ENCODE peak calls at places on chromosomes 12 and 14, in four cellular contexts. One of them, this sample, is unnamed.

GRCh38 chr12:101941306-101942000 is 64.1 kb downstream of the DRAM1 start:
- DNase-seq in H1: no peak
- DNase-seq in SK-N-SH: no peak
- DNase-seq in K562: no peak
- DNase-seq in this sample: no peak

GRCh38 chr12:67637718-67638117 is 10.8 kb upstream of the DYRK2 start:
- DNase-seq in H1: no peak
- DNase-seq in SK-N-SH: no peak
- DNase-seq in K562: no peak
- DNase-seq in this sample: no peak

GRCh38 chr12:32497864-32498263 is 98.5 kb downstream of the FGD4 start:
- DNase-seq in H1: no peak
- DNase-seq in K562: no peak
- DNase-seq in SK-N-SH: no peak
- DNase-seq in this sample: no peak

GRCh38 chr14:103856105-103856504 is 8.7 kb upstream of the PPP1R13B start:
- DNase-seq in K562: no peak
- DNase-seq in SK-N-SH: no peak
- DNase-seq in H1: peak
- DNase-seq in this sample: peak

GRCh38 chr14:20454359-20454644 is 310 bp downstream of the OSGEP start:
- DNase-seq in SK-N-SH: no peak
- DNase-seq in H1: no peak
- DNase-seq in K562: no peak
- DNase-seq in this sample: no peak

GRCh38 chr14:92516966-92517350 is 3.4 kb downstream of the RIN3 start:
- DNase-seq in SK-N-SH: no peak
- DNase-seq in H1: no peak
- DNase-seq in K562: no peak
- DNase-seq in this sample: no peak

GRCh38 chr12:100225491-100225890 is 24.9 kb downstream of the ACTR6 start:
- DNase-seq in H1: no peak
- DNase-seq in K562: no peak
- DNase-seq in SK-N-SH: no peak
- DNase-seq in this sample: no peak

GRCh38 chr12:76310110-76310509 is 38.1 kb downstream of the BBS10 start:
- DNase-seq in SK-N-SH: no peak
- DNase-seq in K562: no peak
- DNase-seq in H1: no peak
- DNase-seq in this sample: no peak

GRCh38 chr12:556498-556897 is 96.8 kb downstream of the B4GALNT3 start:
- DNase-seq in SK-N-SH: no peak
- DNase-seq in H1: no peak
- DNase-seq in K562: no peak
- DNase-seq in this sample: no peak

GRCh38 chr12:53480425-53481107 is 18.7 kb downstream of the MAP3K12 start:
- DNase-seq in K562: no peak
- DNase-seq in SK-N-SH: no peak
- DNase-seq in H1: no peak
- DNase-seq in this sample: no peak

GRCh38 chr12:109890620-109891019 is 9.5 kb upstream of the TCHP start:
- DNase-seq in H1: no peak
- DNase-seq in SK-N-SH: no peak
- DNase-seq in K562: no peak
- DNase-seq in this sample: no peak

GRCh38 chr12:109881752-109882151 is 1.4 kb upstream of the GLTP start:
- DNase-seq in H1: no peak
- DNase-seq in SK-N-SH: no peak
- DNase-seq in K562: no peak
- DNase-seq in this sample: no peak

GRCh38 chr12:68944296-68945076 is 11.5 kb upstream of the CPM start:
- DNase-seq in H1: no peak
- DNase-seq in SK-N-SH: no peak
- DNase-seq in K562: no peak
- DNase-seq in this sample: no peak

GRCh38 chr12:128976120-128976519 is 122.8 kb downstream of the GLT1D1 start:
- DNase-seq in H1: peak
- DNase-seq in SK-N-SH: no peak
- DNase-seq in K562: peak
- DNase-seq in this sample: peak

GRCh38 chr14:31884776-31885379 is 192.2 kb upstream of the ARHGAP5 start:
- DNase-seq in SK-N-SH: no peak
- DNase-seq in H1: no peak
- DNase-seq in K562: no peak
- DNase-seq in this sample: no peak

GRCh38 chr12:28578361-28578760 is 388.1 kb downstream of the CCDC91 start:
- DNase-seq in H1: no peak
- DNase-seq in SK-N-SH: no peak
- DNase-seq in K562: no peak
- DNase-seq in this sample: no peak

GRCh38 chr12:91603060-91603459 is 420.4 kb upstream of the DCN start:
- DNase-seq in K562: no peak
- DNase-seq in SK-N-SH: no peak
- DNase-seq in H1: no peak
- DNase-seq in this sample: no peak

GRCh38 chr12:27505124-27505523 is 18.9 kb upstream of the PPFIBP1 start:
- DNase-seq in SK-N-SH: no peak
- DNase-seq in H1: no peak
- DNase-seq in K562: no peak
- DNase-seq in this sample: no peak

GRCh38 chr14:88310457-88310856 is 12.6 kb downstream of the KCNK10 start:
- DNase-seq in K562: no peak
- DNase-seq in SK-N-SH: no peak
- DNase-seq in H1: no peak
- DNase-seq in this sample: no peak

GRCh38 chr12:121514184-121514742 is 66.6 kb downstream of the KDM2B start:
- DNase-seq in SK-N-SH: peak
- DNase-seq in K562: no peak
- DNase-seq in H1: no peak
- DNase-seq in this sample: no peak

GRCh38 chr12:120584343-120585149 is 3.3 kb upstream of the POP5 start:
- DNase-seq in K562: peak
- DNase-seq in H1: peak
- DNase-seq in SK-N-SH: peak
- DNase-seq in this sample: peak

GRCh38 chr12:24835377-24835776 is 113.5 kb downstream of the BCAT1 start:
- DNase-seq in SK-N-SH: no peak
- DNase-seq in H1: no peak
- DNase-seq in K562: no peak
- DNase-seq in this sample: no peak

GRCh38 chr12:70733385-70733784 is 96.2 kb upstream of the PTPRB start:
- DNase-seq in H1: no peak
- DNase-seq in SK-N-SH: peak
- DNase-seq in K562: peak
- DNase-seq in this sample: no peak

GRCh38 chr14:53022593-53022992 is 71.7 kb upstream of the FERMT2 start:
- DNase-seq in H1: no peak
- DNase-seq in SK-N-SH: no peak
- DNase-seq in K562: no peak
- DNase-seq in this sample: no peak

GRCh38 chr14:102977475-102977874 is 55.0 kb downstream of the AMN start:
- DNase-seq in H1: no peak
- DNase-seq in K562: no peak
- DNase-seq in SK-N-SH: no peak
- DNase-seq in this sample: no peak

GRCh38 chr12:73935817-73936216 is 601.8 kb upstream of the ATXN7L3B start:
- DNase-seq in H1: no peak
- DNase-seq in SK-N-SH: no peak
- DNase-seq in K562: no peak
- DNase-seq in this sample: no peak

GRCh38 chr14:32366256-32366655 is 37.2 kb downstream of the AKAP6 start:
- DNase-seq in H1: no peak
- DNase-seq in SK-N-SH: peak
- DNase-seq in K562: no peak
- DNase-seq in this sample: no peak

DNA sequence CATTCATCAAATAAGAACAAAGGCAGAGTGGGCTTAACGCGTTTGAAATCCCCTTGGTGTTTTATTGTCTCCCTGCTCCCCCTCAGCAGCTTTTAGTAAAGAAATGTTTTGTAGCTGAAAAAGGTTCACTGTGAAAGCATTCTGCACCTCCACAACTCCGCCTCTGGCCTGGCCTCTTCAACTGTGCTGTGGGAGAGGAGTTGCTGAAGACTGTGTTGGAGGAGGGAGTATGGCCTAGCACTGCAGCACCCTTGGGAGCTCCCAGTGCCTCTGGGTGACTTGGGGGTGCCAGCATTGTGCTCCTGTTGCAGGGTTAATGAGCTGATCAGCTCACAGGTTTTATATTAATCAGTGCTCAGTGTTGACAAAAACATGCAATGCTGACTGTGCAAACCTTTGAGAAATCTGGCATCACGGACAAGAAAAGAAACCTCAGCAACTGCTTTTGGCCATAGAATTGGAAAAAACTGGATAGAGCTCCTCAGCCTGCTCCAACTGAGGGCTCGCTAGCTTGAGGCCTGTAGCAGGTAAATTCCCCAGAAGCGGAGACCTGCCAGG is 14.6 kb downstream of the TSPAN9 start:
- DNase-seq in K562: no peak
- DNase-seq in H1: no peak
- DNase-seq in SK-N-SH: no peak
- DNase-seq in this sample: no peak
- TF ChIP-seq TEAD4 in K562: no peak
- TF ChIP-seq TEAD4 in H1: no peak
- TF ChIP-seq TEAD4 in SK-N-SH: no peak
- TF ChIP-seq TEAD4 in this sample: no peak

DNA sequence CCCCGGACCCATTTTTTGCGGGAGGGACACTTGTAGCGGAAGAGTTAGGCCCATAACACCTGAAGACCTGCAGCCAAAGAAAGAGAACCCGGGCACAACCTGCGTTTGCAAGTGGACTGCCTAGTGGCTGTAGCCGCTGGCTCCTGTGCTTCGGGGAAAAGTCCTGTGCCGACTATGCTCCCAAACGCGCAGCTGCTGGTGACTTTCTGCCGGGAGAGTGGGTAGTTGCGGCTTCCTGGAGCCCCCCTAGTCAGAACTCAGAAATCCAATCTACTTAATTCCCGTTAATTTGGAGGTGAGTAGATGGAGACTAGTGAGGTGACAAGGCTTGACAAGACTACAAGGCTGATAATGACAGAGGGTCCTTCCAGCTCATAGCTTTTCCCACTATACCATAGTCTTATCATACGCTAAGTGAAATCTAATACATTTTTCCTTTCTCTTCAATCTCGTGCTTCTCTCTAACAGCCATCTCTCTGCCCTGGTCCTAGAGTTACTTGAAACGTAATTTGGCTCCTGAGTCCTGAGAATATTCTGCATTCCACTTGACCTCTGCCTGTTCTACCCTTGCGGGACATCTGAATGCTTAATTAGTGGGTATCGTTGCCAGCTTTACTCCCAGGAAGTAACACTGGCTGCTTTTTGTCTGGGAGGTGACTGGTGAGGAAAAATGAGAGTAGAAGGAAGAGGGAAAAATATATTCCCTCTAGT is 535 bp downstream of the MTHFD1 start:
- DNase-seq in H1: no peak
- DNase-seq in SK-N-SH: peak
- DNase-seq in K562: no peak
- DNase-seq in this sample: peak
- TF ChIP-seq TEAD4 in H1: no peak
- TF ChIP-seq TEAD4 in SK-N-SH: no peak
- TF ChIP-seq TEAD4 in K562: no peak
- TF ChIP-seq TEAD4 in this sample: no peak

GRCh38 chr14:65164068-65164824 is 61.9 kb upstream of the MAX start:
- DNase-seq in SK-N-SH: peak
- DNase-seq in H1: no peak
- DNase-seq in K562: peak
- DNase-seq in this sample: no peak
- TF ChIP-seq TEAD4 in SK-N-SH: no peak
- TF ChIP-seq TEAD4 in H1: no peak
- TF ChIP-seq TEAD4 in K562: no peak
- TF ChIP-seq TEAD4 in this sample: no peak

GRCh38 chr14:35355981-35356839 is 48.3 kb downstream of the NFKBIA start:
- DNase-seq in H1: no peak
- DNase-seq in SK-N-SH: no peak
- DNase-seq in K562: peak
- DNase-seq in this sample: no peak
- TF ChIP-seq TEAD4 in H1: no peak
- TF ChIP-seq TEAD4 in SK-N-SH: no peak
- TF ChIP-seq TEAD4 in K562: no peak
- TF ChIP-seq TEAD4 in this sample: no peak

This sample was measured in WTC11.